ENCODE peak calls at places on chromosomes 3 and 15, in six cellular contexts. M is fibroblast of lung, K is osteoblast, W is neural progenitor cell, N is A549, V is H1. I is an unnamed sample.

GRCh38 chr15:56205061-56205876 is 38.4 kb downstream of the RFX7 start:
- DNase-seq in M (peak), K (no peak), W (no peak), N (no peak), V (no peak), I (no peak)

GRCh38 chr3:42490243-42490642 is 12.2 kb upstream of the VIPR1 start:
- DNase-seq in M (peak), K (no peak), W (no peak), N (no peak), V (peak), I (peak)

GRCh38 chr3:106345353-106346027 is 476.7 kb upstream of the CBLB start:
- DNase-seq in M (peak), K (peak), W (no peak), N (peak), V (no peak), I (no peak)

GRCh38 chr3:9179826-9180763 is 69.4 kb downstream of the SRGAP3 start:
- DNase-seq in M (no peak), K (no peak), W (no peak), N (no peak), V (no peak), I (no peak)

GRCh38 chr15:44308415-44308814 is 19.9 kb downstream of the GOLM2 start:
- DNase-seq in M (no peak), K (no peak), W (no peak), N (no peak), V (no peak), I (peak)

GRCh38 chr3:117903226-117903625 is 1131.4 kb downstream of the IGSF11 start:
- DNase-seq in M (peak), K (peak), W (no peak), N (no peak), V (no peak), I (no peak)

GRCh38 chr3:168325684-168326083 is 230.0 kb upstream of the GOLIM4 start:
- DNase-seq in M (no peak), K (no peak), W (no peak), N (no peak), V (no peak), I (no peak)

GRCh38 chr3:42996633-42997075 is 17.5 kb downstream of the GASK1A start:
- DNase-seq in M (no peak), K (no peak), W (no peak), N (no peak), V (no peak), I (no peak)

GRCh38 chr15:58627706-58628105 is 121.8 kb downstream of the ADAM10 start:
- DNase-seq in M (no peak), K (no peak), W (no peak), N (no peak), V (no peak), I (no peak)

GRCh38 chr3:21641959-21642358 is 109.1 kb downstream of the ZNF385D start:
- DNase-seq in M (no peak), K (no peak), W (no peak), N (no peak), V (no peak), I (no peak)

GRCh38 chr15:101022876-101023275 is 103.7 kb downstream of the LRRK1 start:
- DNase-seq in M (no peak), K (no peak), W (no peak), N (no peak), V (no peak), I (no peak)

GRCh38 chr15:70156781-70157261 is 59.1 kb upstream of the TLE3 start:
- DNase-seq in M (peak), K (peak), W (no peak), N (no peak), V (no peak), I (no peak)

DNA sequence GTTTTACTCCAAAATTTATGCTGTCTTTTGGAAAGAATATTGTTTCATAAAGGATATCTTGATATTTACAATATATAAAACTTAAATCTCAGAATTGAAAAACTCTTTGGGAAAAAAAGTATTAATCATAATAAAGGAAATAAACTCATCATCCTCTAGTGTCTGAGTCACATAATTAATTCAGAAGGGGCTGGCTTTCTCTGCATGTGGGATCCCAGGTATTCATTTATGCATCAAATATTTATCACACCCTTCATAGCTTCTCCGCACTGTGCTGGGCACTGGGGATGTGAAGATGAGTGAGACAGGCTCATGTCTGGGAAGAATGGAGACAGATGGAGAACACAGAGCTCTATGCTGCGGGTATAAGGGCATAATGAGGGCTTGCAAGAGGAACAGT is 65.6 kb downstream of the CCNL1 start:
- DNase-seq in M (no peak), K (no peak), W (no peak), N (no peak), V (no peak), I (no peak)
- H3K4me2 ChIP-seq in M (no peak), K (no peak), W (no peak), N (no peak), V (no peak), I (no peak)

GRCh38 chr3:196514350-196514716 is 813 bp downstream of the SMCO1 start:
- DNase-seq in M (no peak), K (no peak), W (no peak), N (no peak), V (no peak), I (no peak)
- H3K4me2 ChIP-seq in M (no peak), K (peak), W (no peak), N (no peak), V (no peak), I (no peak)

DNA sequence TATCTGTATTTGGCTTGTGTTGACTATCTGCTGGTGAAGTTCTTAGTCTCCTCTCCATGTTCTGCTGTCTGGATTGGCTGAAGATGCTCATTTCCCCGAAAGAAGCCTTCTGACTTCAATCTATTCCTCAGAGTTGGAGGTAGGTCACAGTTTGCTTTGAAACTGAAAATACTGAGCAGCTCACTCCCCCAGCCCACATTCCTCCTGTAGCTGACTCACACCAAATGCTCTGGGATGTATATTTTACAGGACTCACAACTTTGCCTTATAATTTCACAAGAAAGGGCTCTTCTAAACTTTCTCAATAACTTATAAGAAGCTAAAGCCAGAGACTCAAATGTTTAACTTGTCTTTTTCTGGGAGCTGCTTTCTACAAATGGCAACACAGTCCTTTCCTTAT is 36.3 kb upstream of the SNX4 start:
- DNase-seq in M (peak), K (peak), W (no peak), N (no peak), V (no peak), I (no peak)
- H3K4me2 ChIP-seq in M (no peak), K (peak), W (no peak), N (no peak), V (no peak), I (no peak)

DNA sequence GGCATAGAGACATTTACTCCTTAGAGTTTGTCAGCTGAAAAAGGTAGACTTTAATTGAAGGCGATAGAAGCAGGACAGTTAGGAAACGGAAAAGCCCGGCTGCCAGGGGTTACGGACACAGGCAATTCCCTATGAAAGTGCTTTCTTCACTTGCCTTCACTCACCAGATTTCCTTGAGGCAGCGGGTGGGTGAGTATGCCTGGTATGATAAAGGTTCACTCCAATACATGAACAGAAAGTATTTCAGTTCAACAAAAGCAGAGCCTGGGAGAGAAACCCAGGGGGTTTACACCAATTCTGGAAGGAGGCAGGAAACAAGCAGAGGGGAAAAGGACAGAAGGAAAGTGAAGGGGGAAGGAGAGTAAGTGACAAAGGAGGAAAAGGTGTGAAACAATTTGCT is 53.9 kb downstream of the QTRT2 start:
- DNase-seq in M (no peak), K (no peak), W (peak), N (no peak), V (no peak), I (peak)
- H3K4me2 ChIP-seq in M (no peak), K (no peak), W (peak), N (no peak), V (peak), I (peak)

DNA sequence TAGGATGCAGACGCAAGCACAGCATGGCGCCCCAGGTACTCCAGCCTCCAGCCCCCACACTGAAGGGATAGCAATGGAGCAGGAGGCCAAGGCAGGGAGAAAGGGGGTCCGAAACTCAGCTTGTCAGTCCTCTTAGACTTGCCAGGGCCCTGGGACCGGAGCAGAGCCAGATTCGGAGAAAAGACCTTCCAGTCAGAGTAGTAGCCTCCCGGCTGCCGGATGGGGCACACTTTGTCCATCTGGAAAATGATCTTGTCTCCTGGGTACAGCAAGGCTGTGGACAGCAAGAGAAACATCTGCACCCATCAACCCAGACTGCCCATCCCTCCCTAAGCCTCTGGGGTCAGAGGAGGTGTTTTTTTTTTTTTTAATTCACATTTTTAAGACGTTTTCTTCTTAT is 24.3 kb downstream of the EFCAB12 start:
- DNase-seq in M (no peak), K (no peak), W (no peak), N (no peak), V (no peak), I (no peak)
- H3K4me2 ChIP-seq in M (no peak), K (no peak), W (no peak), N (no peak), V (no peak), I (no peak)

DNA sequence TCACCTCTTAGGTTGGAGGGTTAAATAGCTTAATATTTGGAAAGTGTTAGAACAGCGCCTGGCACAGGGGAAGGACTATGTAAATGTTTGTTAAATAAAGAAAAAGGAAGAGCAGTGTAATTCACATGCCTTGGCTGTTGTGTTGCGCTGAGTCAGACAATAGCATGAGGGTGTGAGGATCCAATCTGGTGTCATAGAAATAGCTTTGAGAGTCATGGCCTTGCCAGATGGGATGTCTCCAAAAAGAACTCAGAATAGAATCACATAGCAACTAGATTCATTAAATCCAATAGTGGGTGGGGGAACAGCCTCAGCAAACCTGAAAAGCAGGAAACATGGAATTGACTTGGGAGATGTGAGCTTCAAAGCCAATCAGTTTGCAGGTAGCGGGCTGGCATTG is 3.9 kb upstream of the RBSN start:
- DNase-seq in M (peak), K (peak), W (no peak), N (no peak), V (no peak), I (no peak)
- H3K4me2 ChIP-seq in M (no peak), K (no peak), W (no peak), N (no peak), V (no peak), I (no peak)

DNA sequence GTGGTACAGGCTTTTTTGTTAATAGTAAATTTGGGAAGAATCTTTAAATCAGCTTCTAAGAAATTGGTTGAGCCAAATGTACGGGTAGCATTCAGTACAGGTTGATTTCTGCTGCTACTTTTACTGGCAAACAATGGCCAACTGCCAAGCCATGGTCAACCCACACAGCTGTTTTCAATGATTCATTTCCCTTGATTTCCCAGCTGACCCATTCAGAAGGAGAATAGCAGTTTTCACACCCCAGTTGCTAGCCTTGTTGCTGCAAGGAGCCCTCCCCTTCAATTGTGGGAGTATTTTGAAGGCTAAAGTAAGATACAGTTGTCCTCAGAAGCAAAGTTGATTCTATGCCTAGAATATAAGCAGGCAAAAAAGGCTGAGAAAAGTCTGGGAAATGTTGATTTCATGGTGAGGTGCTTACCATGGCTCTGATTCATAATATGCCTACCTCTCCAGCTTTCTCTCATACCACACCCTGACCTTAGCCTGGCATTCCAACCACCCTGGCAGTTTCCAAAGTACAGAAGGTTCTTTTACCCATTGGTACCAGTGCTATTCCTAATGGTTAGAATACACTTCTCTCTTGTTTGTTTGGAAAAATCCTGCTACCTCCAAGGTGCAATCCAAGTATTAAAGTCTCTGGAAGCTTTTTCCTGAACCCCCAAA is 320.3 kb upstream of the TGFBR2 start:
- DNase-seq in M (peak), K (peak), W (peak), N (peak), V (no peak), I (no peak)
- H3K4me2 ChIP-seq in M (peak), K (peak), W (no peak), N (peak), V (no peak), I (no peak)

GRCh38 chr3:37307321-37307720 is 132.9 kb upstream of the LRRFIP2 start:
- DNase-seq in M (no peak), K (peak), W (no peak), N (no peak), V (no peak), I (no peak)

DNA sequence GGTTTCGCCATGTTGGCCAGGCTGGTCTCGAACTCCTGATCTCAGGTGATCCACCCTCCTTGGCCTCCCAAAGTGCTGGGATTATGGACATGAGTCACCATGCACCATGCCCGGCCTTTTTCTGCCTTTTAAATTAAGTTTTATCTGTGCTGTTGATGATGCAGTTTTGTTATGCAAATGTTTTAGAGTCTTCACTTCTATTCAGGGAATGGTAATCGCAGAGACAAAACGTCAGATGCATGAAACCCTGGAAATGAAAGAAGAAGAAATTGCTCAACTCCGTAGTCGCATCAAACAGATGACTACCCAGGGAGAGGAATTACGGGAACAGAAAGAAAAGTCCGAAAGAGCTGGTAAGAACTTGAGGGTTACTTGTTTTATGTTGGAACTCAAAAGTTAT is 127.6 kb upstream of the LRRFIP2 start:
- DNase-seq in M (no peak), K (no peak), W (no peak), N (no peak), V (no peak), I (peak)
- H3K4me2 ChIP-seq in M (no peak), K (no peak), W (no peak), N (no peak), V (no peak), I (peak)

GRCh38 chr3:173410836-173411235 is 13.3 kb downstream of the NLGN1 start:
- DNase-seq in M (no peak), K (no peak), W (peak), N (no peak), V (no peak), I (no peak)

GRCh38 chr3:173411288-173412064 is 13.9 kb downstream of the NLGN1 start:
- DNase-seq in M (peak), K (peak), W (no peak), N (no peak), V (no peak), I (peak)
- H3K4me2 ChIP-seq in M (no peak), K (no peak), W (no peak), N (no peak), V (no peak), I (no peak)

I was measured in Karpas-422.